ENCODE peak calls at places on chromosomes 13 and 19, in four cellular contexts. D is AG04450; E is colonic mucosa; W is CD8-positive, alpha-beta T cell. R is an unnamed sample.

GRCh38 chr19:58118979-58119733 is 21.1 kb upstream of the ZSCAN18 start:
- DNase-seq in E (no peak), W (no peak), D (no peak), R (no peak)

GRCh38 chr13:39353988-39354387 is 249.0 kb downstream of the LHFPL6 start:
- DNase-seq in D (no peak), W (no peak), E (no peak), R (peak; percentile 28)

GRCh38 chr13:34076943-34077703 is 259.2 kb downstream of the RFC3 start:
- DNase-seq in E (no peak), D (no peak), W (no peak), R (peak; percentile 74)

GRCh38 chr13:25455146-25455545 is 83.4 kb downstream of the ATP8A2 start:
- DNase-seq in D (no peak), E (no peak), W (no peak), R (no peak)

GRCh38 chr19:7327802-7328201 is 20.9 kb upstream of the ARHGEF18 start:
- DNase-seq in D (no peak), E (no peak), W (no peak), R (no peak)

GRCh38 chr19:17751103-17751911 is at the start of gene FCHO1:
- DNase-seq in E (peak; percentile 58), W (peak; percentile 73), D (no peak), R (no peak)

GRCh38 chr19:50555033-50555432 is 13.2 kb downstream of the LRRC4B start:
- DNase-seq in D (no peak), E (no peak), W (no peak), R (no peak)

GRCh38 chr19:35714601-35715354 is 3.0 kb upstream of the KMT2B start:
- DNase-seq in W (no peak), E (no peak), D (no peak), R (no peak)

GRCh38 chr19:1425102-1425842 is 12.9 kb upstream of the RPS15 start:
- DNase-seq in E (no peak), D (no peak), W (no peak), R (no peak)

GRCh38 chr13:107461751-107462150 is 753.6 kb downstream of the LIG4 start:
- DNase-seq in D (no peak), W (no peak), E (no peak), R (peak; percentile 86)

GRCh38 chr13:107462501-107462900 is 752.8 kb downstream of the LIG4 start:
- DNase-seq in E (no peak), W (no peak), D (no peak), R (peak; percentile 22)

DNA sequence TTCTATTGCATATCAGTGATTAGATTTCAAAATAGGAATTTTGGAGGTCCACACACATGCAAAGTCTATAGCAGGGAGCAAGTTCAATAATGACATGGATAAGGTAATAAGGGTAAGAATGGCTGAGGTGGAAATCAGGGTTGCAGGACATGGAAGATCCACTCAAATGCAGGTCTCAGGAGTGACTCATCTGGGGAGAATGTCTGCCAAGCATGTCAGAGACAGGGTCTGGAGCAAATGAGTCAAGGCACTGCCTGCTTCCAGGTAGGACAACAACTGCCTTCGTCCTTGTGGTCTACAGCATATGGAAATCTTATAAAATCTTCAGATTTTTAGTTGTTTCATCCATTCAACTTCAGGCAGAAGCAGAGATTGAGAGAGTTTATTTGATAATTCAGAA is 749.0 kb downstream of the LIG4 start:
- DNase-seq in W (no peak), D (no peak), E (no peak), R (peak; percentile 36)
- H3K4me3 ChIP-seq in W (no peak overlapping the region), D (no peak overlapping the region), E (no peak overlapping the region), R (no peak overlapping the region)

GRCh38 chr19:54063350-54064078 is at the start of gene VSTM1:
- DNase-seq in D (no peak), W (no peak), E (no peak), R (no peak)
- H3K4me3 ChIP-seq in D (no peak within 1 kb of the TSS), W (no peak within 1 kb of the TSS), E (no peak within 1 kb of the TSS), R (no peak within 1 kb of the TSS)

GRCh38 chr13:94389544-94390351 is 89.7 kb downstream of the DCT start:
- DNase-seq in E (no peak), W (no peak), D (no peak), R (no peak)
- H3K4me3 ChIP-seq in E (no peak overlapping the region), W (no peak overlapping the region), D (no peak overlapping the region), R (no peak overlapping the region)

GRCh38 chr19:32421589-32422361 is 16.2 kb downstream of the DPY19L3 start:
- DNase-seq in D (no peak), W (no peak), E (no peak), R (no peak)

GRCh38 chr19:32418155-32418554 is 12.6 kb downstream of the DPY19L3 start:
- DNase-seq in W (no peak), E (no peak), D (no peak), R (no peak)

GRCh38 chr19:32416749-32417469 is 11.3 kb downstream of the DPY19L3 start:
- DNase-seq in D (no peak), W (no peak), E (no peak), R (no peak)

DNA sequence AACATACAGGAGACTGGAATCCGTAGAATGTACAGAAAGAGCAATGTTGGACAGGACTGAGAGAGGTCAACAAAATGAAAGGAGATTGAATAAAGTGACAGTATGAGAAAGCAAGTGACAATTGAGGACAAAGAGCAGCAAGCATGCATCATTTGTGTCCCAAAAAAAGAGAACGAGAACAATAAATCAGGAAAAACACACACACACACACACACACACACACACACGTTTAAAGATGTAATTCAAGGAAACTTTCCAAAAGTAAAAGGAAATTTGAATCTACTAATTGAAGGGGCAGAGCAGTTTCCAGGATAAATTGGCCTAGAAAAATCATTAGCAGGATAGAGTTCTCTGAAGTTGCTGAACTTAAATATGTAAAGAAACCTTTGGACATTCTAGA is 16.9 kb downstream of the DPY19L3 start:
- DNase-seq in D (no peak), W (no peak), E (no peak), R (no peak)
- H3K4me3 ChIP-seq in D (no peak overlapping the region), W (no peak overlapping the region), E (no peak overlapping the region), R (no peak overlapping the region)

GRCh38 chr19:3183721-3184641 is 1.7 kb upstream of the NCLN start:
- DNase-seq in E (no peak), W (no peak), D (no peak), R (no peak)

GRCh38 chr19:3186891-3187661 is 1.3 kb downstream of the NCLN start:
- DNase-seq in E (no peak), W (no peak), D (no peak), R (peak; percentile 9)

GRCh38 chr19:3185482-3186376 is at the start of gene NCLN:
- DNase-seq in E (peak; percentile 95), W (peak; percentile 91), D (peak; percentile 81), R (peak; percentile 97)

GRCh38 chr19:3186377-3186688 is 603 bp downstream of the NCLN start:
- DNase-seq in E (no peak), D (no peak), W (no peak), R (peak; percentile 52)

GRCh38 chr19:3184847-3185481 is 766 bp upstream of the NCLN start:
- DNase-seq in E (peak; percentile 80), D (no peak), W (peak; percentile 50), R (peak; percentile 82)
- H3K4me3 ChIP-seq in E (peak overlapping the region; percentile 95), D (peak overlapping the region; percentile 89), W (peak overlapping the region; percentile 76), R (peak overlapping the region; percentile 94)